ENCODE peak calls at places on chromosomes 1 and 21, in four cellular contexts. Y is HEK293T, V is GM04504, E is aorta. I is an unnamed sample.

GRCh38 chr21:36486246-36486645 is 6.3 kb upstream of the CLDN14 start:
- DNase-seq in Y (no peak), V (no peak), E (no peak), I (no peak)

GRCh38 chr1:156004843-156005593 is 15.7 kb downstream of the SSR2 start:
- DNase-seq in Y (no peak), V (no peak), E (no peak), I (no peak)

GRCh38 chr1:237287876-237288517 is 246.0 kb downstream of the RYR2 start:
- DNase-seq in Y (no peak), V (no peak), E (no peak), I (no peak)

GRCh38 chr1:74790453-74790852 is 57.5 kb downstream of the TYW3 start:
- DNase-seq in Y (no peak), V (no peak), E (no peak), I (no peak)

GRCh38 chr21:33856893-33857527 is 58.6 kb downstream of the ATP5PO start:
- DNase-seq in Y (no peak), V (peak), E (no peak), I (no peak)

GRCh38 chr1:89041055-89041707 is 18.5 kb upstream of the GBP3 start:
- DNase-seq in Y (no peak), V (no peak), E (no peak), I (peak)

GRCh38 chr1:206693592-206693991 is 8.9 kb downstream of the MAPKAPK2 start:
- DNase-seq in Y (no peak), V (no peak), E (peak), I (peak)

GRCh38 chr1:26961826-26962225 is 1.6 kb upstream of the KDF1 start:
- DNase-seq in Y (no peak), V (peak), E (no peak), I (peak)

GRCh38 chr1:102630041-102630440 is 478.3 kb downstream of the COL11A1 start:
- DNase-seq in Y (no peak), V (no peak), E (no peak), I (no peak)

GRCh38 chr1:62384276-62385005 is 52.4 kb upstream of the USP1 start:
- DNase-seq in Y (no peak), V (peak), E (no peak), I (peak)

GRCh38 chr1:190144650-190145049 is 333.0 kb downstream of the BRINP3 start:
- DNase-seq in Y (no peak), V (no peak), E (no peak), I (no peak)

GRCh38 chr1:8910914-8911313 is 32.4 kb upstream of the ENO1 start:
- DNase-seq in Y (no peak), V (no peak), E (no peak), I (no peak)

GRCh38 chr1:74733616-74734484 is 898 bp downstream of the TYW3 start:
- DNase-seq in Y (peak), V (peak), E (no peak), I (peak)

GRCh38 chr1:245375789-245376188 is 221.0 kb downstream of the KIF26B start:
- DNase-seq in Y (no peak), V (no peak), E (no peak), I (no peak)

GRCh38 chr1:59012378-59012777 is 228.5 kb upstream of the JUN start:
- DNase-seq in Y (no peak), V (no peak), E (no peak), I (no peak)

GRCh38 chr21:41739936-41740335 is 26.9 kb downstream of the RIPK4 start:
- DNase-seq in Y (no peak), V (no peak), E (no peak), I (no peak)

GRCh38 chr1:910311-910880 is 13.3 kb upstream of the SAMD11 start:
- DNase-seq in Y (no peak), V (no peak), E (peak), I (no peak)